ENCODE peak calls at places on chromosomes 13 and 19, in five cellular contexts. E is iPS-NIHi11, H is substantia nigra, V is WTC11, L is spleen. S is an unnamed sample.

GRCh38 chr19:32809254-32809653 is 60.3 kb downstream of the SLC7A9 start:
- DNase-seq in E (no peak), H (no peak), V (no peak), L (no peak), S (no peak)

GRCh38 chr13:94239135-94239534 is 240.3 kb downstream of the DCT start:
- DNase-seq in E (no peak), H (no peak), V (no peak), L (no peak), S (no peak)

GRCh38 chr19:3955688-3956087 is 15.2 kb downstream of the DAPK3 start:
- DNase-seq in E (no peak), H (no peak), V (no peak), L (no peak), S (no peak)

GRCh38 chr13:77459616-77460015 is 75.9 kb upstream of the SCEL start:
- DNase-seq in E (no peak), H (no peak), V (no peak), L (no peak), S (no peak)

GRCh38 chr13:30827578-30827925 is 78.5 kb upstream of the MEDAG start:
- DNase-seq in E (no peak), H (no peak), V (no peak), L (no peak), S (no peak)

GRCh38 chr13:27379694-27380596 is 44.5 kb upstream of the GTF3A start:
- DNase-seq in E (peak; percentile 74), H (no peak), V (peak; percentile 85), L (no peak), S (peak; percentile 90)

GRCh38 chr13:38819596-38819995 is 132.7 kb downstream of the FREM2 start:
- DNase-seq in E (no peak), H (no peak), V (no peak), L (no peak), S (no peak)

GRCh38 chr13:102440259-102440936 is 38.5 kb upstream of the FGF14 start:
- DNase-seq in E (no peak), H (no peak), V (no peak), L (no peak), S (no peak)

GRCh38 chr13:52738719-52739467 is 727 bp downstream of the CNMD start:
- DNase-seq in E (peak; percentile 80), H (peak; percentile 35), V (peak; percentile 68), L (peak; percentile 74), S (peak; percentile 82)

GRCh38 chr19:17394891-17395415 is 957 bp upstream of the CCDC194 start:
- DNase-seq in E (peak; percentile 79), H (no peak), V (peak; percentile 75), L (peak; percentile 86), S (no peak)

GRCh38 chr19:30879225-30879624 is 470.0 kb downstream of the TSHZ3 start:
- DNase-seq in E (no peak), H (no peak), V (no peak), L (no peak), S (no peak)

GRCh38 chr13:24263652-24264051 is 45.7 kb upstream of the C1QTNF9 start:
- DNase-seq in E (no peak), H (no peak), V (no peak), L (no peak), S (no peak)

GRCh38 chr13:108609353-108609752 is 20.1 kb upstream of the MYO16 start:
- DNase-seq in E (peak; percentile 49), H (no peak), V (no peak), L (no peak), S (no peak)

GRCh38 chr19:50046649-50047503 is 21.1 kb downstream of the ZNF473 start:
- DNase-seq in E (peak; percentile 51), H (peak; percentile 11), V (peak; percentile 80), L (no peak), S (no peak)

GRCh38 chr13:35917942-35918645 is 213.1 kb downstream of the DCLK1 start:
- DNase-seq in E (no peak), H (no peak), V (no peak), L (no peak), S (no peak)

GRCh38 chr19:3950871-3951861 is 18.3 kb downstream of the NMRK2 start:
- DNase-seq in E (no peak), H (no peak), V (no peak), L (peak; percentile 77), S (no peak)

GRCh38 chr13:66565261-66565660 is 664.9 kb downstream of the PCDH9 start:
- DNase-seq in E (no peak), H (no peak), V (no peak), L (no peak), S (no peak)

S was measured in posterior vena cava.